ENCODE peak calls at places on chromosomes 4 and X, in four cellular contexts. F is OCI-LY7, R is esophagus muscularis mucosa, Y is uterus. P is an unnamed sample.
A peak's percentile ranks its signal among the peaks of the same experiment; 100 is the strongest.

GRCh38 chrX:23331701-23332100 is 2.9 kb upstream of the PTCHD1 start:
- DNase-seq in F (no peak), R (no peak), Y (no peak), P (no peak)

GRCh38 chr4:184747034-184747830 is 13.3 kb upstream of the CENPU start:
- DNase-seq in F (no peak), R (no peak), Y (no peak), P (no peak)

GRCh38 chrX:33307954-33308353 is 96.6 kb upstream of the DMD start:
- DNase-seq in F (no peak), R (no peak), Y (no peak), P (no peak)

GRCh38 chr4:113979157-113979972 is at the start of gene ARSJ:
- DNase-seq in F (no peak), R (no peak), Y (peak; percentile 55), P (no peak)

GRCh38 chr4:180156684-180157083 is 2086.5 kb upstream of the TENM3 start:
- DNase-seq in F (peak; percentile 71), R (no peak), Y (no peak), P (no peak)

GRCh38 chr4:74267998-74268606 is 40.2 kb upstream of the EPGN start:
- DNase-seq in F (no peak), R (no peak), Y (no peak), P (no peak)

GRCh38 chrX:147927220-147927619 is 15.5 kb downstream of the FMR1 start:
- DNase-seq in F (no peak), R (no peak), Y (no peak), P (no peak)

GRCh38 chr4:41364871-41365270 is 108.1 kb downstream of the UCHL1 start:
- DNase-seq in F (no peak), R (no peak), Y (no peak), P (no peak)

GRCh38 chrX:17377047-17377692 is 2.2 kb downstream of the NHS start:
- DNase-seq in F (no peak), R (no peak), Y (peak; percentile 43), P (no peak)

GRCh38 chrX:149004936-149005335 is 500.2 kb downstream of the IDS start:
- DNase-seq in F (no peak), R (no peak), Y (no peak), P (no peak)

GRCh38 chrX:40508560-40508959 is 72.2 kb upstream of the ATP6AP2 start:
- DNase-seq in F (no peak), R (no peak), Y (no peak), P (no peak)

GRCh38 chrX:150058728-150059127 is 120.4 kb upstream of the EOLA2 start:
- DNase-seq in F (no peak), R (no peak), Y (no peak), P (no peak)

GRCh38 chrX:54495814-54496516 is at the start of gene FGD1:
- DNase-seq in F (peak; percentile 25), R (peak; percentile 91), Y (peak; percentile 72), P (peak; percentile 3)

GRCh38 chr4:25128671-25129070 is 31.6 kb downstream of the SEPSECS start:
- DNase-seq in F (no peak), R (no peak), Y (no peak), P (no peak)

GRCh38 chr4:82287720-82288119 is 86.1 kb downstream of the HNRNPD start:
- DNase-seq in F (no peak), R (no peak), Y (no peak), P (no peak)

GRCh38 chr4:12439633-12440305 is 1011.1 kb upstream of the HS3ST1 start:
- DNase-seq in F (no peak), R (no peak), Y (no peak), P (no peak)

GRCh38 chr4:77232653-77233052 is 75.6 kb downstream of the CCNG2 start:
- DNase-seq in F (no peak), R (no peak), Y (no peak), P (no peak)

GRCh38 chr4:156173481-156173880 is 219.8 kb upstream of the CTSO start:
- DNase-seq in F (no peak), R (no peak), Y (no peak), P (no peak)

GRCh38 chr4:163350672-163351071 is 7.0 kb downstream of the NPY5R start:
- DNase-seq in F (no peak), R (no peak), Y (no peak), P (no peak)

DNA sequence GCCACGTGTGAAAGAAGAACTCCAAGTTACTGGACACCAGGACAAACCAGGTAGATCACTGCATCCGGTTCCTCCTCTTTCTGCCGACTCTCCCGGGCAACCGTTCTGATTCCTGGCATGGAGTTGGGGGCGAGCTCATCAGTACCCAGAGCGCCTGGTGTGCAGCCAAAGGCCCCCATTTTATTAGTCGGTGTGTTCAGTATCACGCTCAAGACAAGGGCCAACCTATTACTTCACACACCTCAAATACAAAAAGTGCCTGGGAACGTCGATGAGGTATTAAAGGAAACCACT is 2.8 kb upstream of the CTBP1 start:
- DNase-seq in F (no peak), R (no peak), Y (no peak), P (no peak)
- H3K9me3 ChIP-seq in F (peaks cover 17% of the 10 kb centered on the region), R (no peaks in the 10 kb centered on the region), Y (no peaks in the 10 kb centered on the region), P (peaks cover 5% of the 10 kb centered on the region)

DNA sequence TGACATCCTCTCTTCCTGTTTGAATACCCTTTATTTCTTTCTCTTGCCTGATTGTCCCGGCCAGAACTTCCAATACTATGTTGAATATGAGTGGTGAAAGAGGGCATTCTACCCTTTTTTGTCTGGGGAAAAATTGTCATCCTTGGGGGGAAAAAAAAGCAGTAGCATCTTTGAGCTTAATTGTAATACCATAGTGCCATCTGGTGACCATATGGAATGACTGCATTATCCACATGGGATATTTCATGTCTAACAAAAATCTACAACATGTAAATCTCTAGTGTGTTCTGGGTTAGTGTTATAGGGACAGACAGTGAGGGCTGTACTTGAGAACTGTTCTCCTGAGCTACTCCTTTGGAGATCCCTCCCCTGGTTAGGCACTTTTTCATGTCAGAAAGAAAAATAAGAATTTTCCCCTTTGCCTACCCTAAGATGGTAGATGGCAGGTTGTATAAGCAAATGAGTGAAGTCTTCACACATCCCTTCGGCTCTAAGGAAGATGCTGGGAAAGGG is 26.0 kb downstream of the CAPN6 start:
- DNase-seq in F (peak; percentile 1), R (no peak), Y (no peak), P (no peak)
- TF ChIP-seq CTCF in F (peak; percentile 58), R (peak; percentile 24), Y (peak; percentile 47), P (peak; percentile 64)

DNA sequence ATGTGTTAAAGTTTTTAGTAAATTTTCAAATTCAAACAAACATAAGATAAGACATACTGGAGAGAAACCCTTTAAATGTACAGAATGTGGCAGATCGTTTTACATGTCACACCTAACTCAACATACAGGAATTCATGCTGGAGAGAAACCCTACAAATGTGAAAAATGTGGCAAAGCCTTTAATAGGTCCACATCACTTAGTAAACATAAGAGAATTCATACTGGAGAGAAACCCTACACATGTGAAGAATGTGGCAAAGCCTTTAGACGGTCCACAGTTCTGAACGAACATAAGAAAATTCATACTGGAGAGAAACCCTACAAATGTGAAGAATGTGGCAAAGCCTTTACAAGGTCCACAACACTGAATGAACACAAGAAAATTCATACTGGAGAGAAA is 32.8 kb downstream of the ZNF595 start:
- DNase-seq in F (no peak), R (no peak), Y (no peak), P (no peak)
- H3K9me3 ChIP-seq in F (peaks cover 49% of the 10 kb centered on the region), R (peaks cover 95% of the 10 kb centered on the region), Y (peaks cover 9% of the 10 kb centered on the region), P (peaks cover 80% of the 10 kb centered on the region)

GRCh38 chrX:88425739-88426138 is 321.3 kb upstream of the CPXCR1 start:
- DNase-seq in F (no peak), R (no peak), Y (no peak), P (no peak)
- TF ChIP-seq CTCF in F (no peak), R (no peak), Y (peak; percentile 9), P (peak; percentile 10)

GRCh38 chr4:3013323-3013722 is 50.0 kb downstream of the GRK4 start:
- DNase-seq in F (no peak), R (no peak), Y (no peak), P (no peak)

GRCh38 chr4:3010998-3011397 is 47.6 kb downstream of the GRK4 start:
- DNase-seq in F (no peak), R (no peak), Y (peak; percentile 34), P (no peak)

GRCh38 chr4:3009422-3009821 is 46.1 kb downstream of the GRK4 start:
- DNase-seq in F (peak; percentile 29), R (no peak), Y (no peak), P (no peak)

GRCh38 chr4:3010577-3010976 is 47.2 kb downstream of the GRK4 start:
- DNase-seq in F (no peak), R (no peak), Y (no peak), P (no peak)

GRCh38 chr4:3011456-3012220 is 48.3 kb downstream of the GRK4 start:
- DNase-seq in F (no peak), R (no peak), Y (no peak), P (no peak)
- H3K9me3 ChIP-seq in F (no peaks in the 10 kb centered on the region), R (no peaks in the 10 kb centered on the region), Y (no peaks in the 10 kb centered on the region), P (no peaks in the 10 kb centered on the region)

DNA sequence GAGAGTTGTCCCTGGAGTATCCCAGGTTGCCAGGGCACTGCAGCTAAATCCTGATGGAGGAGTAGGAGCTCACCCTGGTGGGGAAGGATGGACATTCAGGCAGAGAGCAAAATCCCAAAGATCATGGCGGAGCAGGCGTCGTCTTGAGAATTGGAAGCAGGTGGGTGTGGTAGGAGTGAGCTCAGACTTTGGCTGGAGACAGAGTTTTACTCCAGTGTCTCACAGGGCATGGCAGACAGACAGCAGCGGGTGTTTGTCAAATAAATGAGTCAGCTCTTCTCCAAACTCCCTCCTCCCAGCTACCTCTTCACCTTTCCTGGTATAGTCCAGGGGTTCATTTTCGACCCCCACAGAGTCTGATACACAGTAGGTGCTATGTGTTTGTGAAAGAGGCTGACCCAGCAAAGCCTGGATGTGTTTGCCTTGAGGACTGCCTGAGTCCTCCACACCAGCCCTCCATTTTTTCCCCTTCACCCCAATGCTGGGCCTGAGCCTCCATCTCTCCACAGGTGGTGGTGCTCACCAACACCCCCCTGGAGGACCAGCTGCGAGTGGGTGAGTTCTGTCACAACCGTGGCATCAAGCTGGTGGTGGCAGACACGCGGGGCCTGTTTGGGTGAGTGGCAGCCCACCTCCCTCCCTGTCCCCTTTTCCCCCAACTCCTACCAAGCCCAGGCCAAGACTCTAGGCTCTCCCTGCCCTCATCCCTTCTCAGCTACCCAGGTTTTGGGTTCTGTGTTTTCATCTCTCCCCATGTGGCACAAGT is 6.9 kb downstream of the UBA1 start:
- DNase-seq in F (no peak), R (no peak), Y (no peak), P (no peak)
- TF ChIP-seq CTCF in F (no peak), R (no peak), Y (no peak), P (no peak)

GRCh38 chrX:10119399-10119990 is 37.3 kb upstream of the CLCN4 start:
- DNase-seq in F (peak; percentile 82), R (peak; percentile 94), Y (peak; percentile 84), P (peak; percentile 66)
- H3K9me3 ChIP-seq in F (no peaks in the 10 kb centered on the region), R (no peaks in the 10 kb centered on the region), Y (no peaks in the 10 kb centered on the region), P (peaks cover 18% of the 10 kb centered on the region)

DNA sequence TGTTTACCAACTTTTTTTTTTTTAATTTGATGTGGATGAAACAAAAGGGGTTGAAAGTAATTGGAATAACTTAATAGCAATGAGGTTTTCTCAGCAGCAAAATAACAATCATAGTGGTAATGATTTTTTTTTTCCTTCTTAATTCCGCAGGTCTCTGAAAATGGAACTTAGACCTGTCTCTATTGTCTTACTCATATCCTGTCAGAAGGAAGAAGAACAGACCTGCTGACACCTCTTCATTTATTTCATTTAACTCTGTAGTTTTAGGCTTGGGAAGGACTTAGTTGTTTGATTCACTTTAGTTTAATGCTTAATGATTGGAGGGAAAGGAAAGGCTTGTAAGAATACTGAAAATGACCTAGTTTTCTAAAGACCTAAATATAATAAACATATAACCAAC is 9.0 kb downstream of the PCDH18 start:
- DNase-seq in F (no peak), R (no peak), Y (no peak), P (no peak)
- TF ChIP-seq CTCF in F (no peak), R (no peak), Y (no peak), P (no peak)

GRCh38 chr4:38774181-38774580 is 8.6 kb downstream of the TLR10 start:
- DNase-seq in F (no peak), R (no peak), Y (no peak), P (no peak)
- H3K9me3 ChIP-seq in F (peaks cover 27% of the 10 kb centered on the region), R (no peaks in the 10 kb centered on the region), Y (no peaks in the 10 kb centered on the region), P (no peaks in the 10 kb centered on the region)